ENCODE peak calls at places on chromosome 16, in seven cellular contexts. One of them, this sample, is unnamed.

GRCh38 chr16:19001788-19002187 is 18.1 kb downstream of the TMC7 start:
- DNase-seq in GM12865: no peak
- DNase-seq in foreskin fibroblast: peak; percentile 65
- DNase-seq in vagina: no peak
- DNase-seq in AG04450: no peak
- DNase-seq in endothelial cell of umbilical vein: no peak
- DNase-seq in breast epithelium: no peak
- DNase-seq in this sample: peak; percentile 91

GRCh38 chr16:50293994-50294855 is 27.9 kb downstream of the ADCY7 start:
- DNase-seq in foreskin fibroblast: no peak
- DNase-seq in breast epithelium: no peak
- DNase-seq in vagina: no peak
- DNase-seq in endothelial cell of umbilical vein: no peak
- DNase-seq in AG04450: no peak
- DNase-seq in GM12865: no peak
- DNase-seq in this sample: no peak

GRCh38 chr16:17397499-17397891 is 73.3 kb downstream of the XYLT1 start:
- DNase-seq in AG04450: no peak
- DNase-seq in breast epithelium: no peak
- DNase-seq in vagina: no peak
- DNase-seq in endothelial cell of umbilical vein: peak; percentile 79
- DNase-seq in foreskin fibroblast: peak; percentile 69
- DNase-seq in GM12865: no peak
- DNase-seq in this sample: no peak

GRCh38 chr16:65068151-65068740 is 53.6 kb downstream of the CDH11 start:
- DNase-seq in AG04450: no peak
- DNase-seq in vagina: no peak
- DNase-seq in foreskin fibroblast: peak; percentile 45
- DNase-seq in endothelial cell of umbilical vein: no peak
- DNase-seq in breast epithelium: no peak
- DNase-seq in GM12865: no peak
- DNase-seq in this sample: peak; percentile 69

GRCh38 chr16:66295761-66296546 is 70.5 kb upstream of the CDH5 start:
- DNase-seq in foreskin fibroblast: no peak
- DNase-seq in GM12865: no peak
- DNase-seq in vagina: peak; percentile 64
- DNase-seq in AG04450: no peak
- DNase-seq in endothelial cell of umbilical vein: no peak
- DNase-seq in breast epithelium: no peak
- DNase-seq in this sample: no peak

GRCh38 chr16:58411736-58412614 is 19.7 kb downstream of the GINS3 start:
- DNase-seq in GM12865: no peak
- DNase-seq in AG04450: no peak
- DNase-seq in breast epithelium: no peak
- DNase-seq in endothelial cell of umbilical vein: no peak
- DNase-seq in foreskin fibroblast: no peak
- DNase-seq in vagina: no peak
- DNase-seq in this sample: no peak

GRCh38 chr16:2936436-2937011 is 24.8 kb downstream of the FLYWCH1 start:
- DNase-seq in GM12865: no peak
- DNase-seq in vagina: no peak
- DNase-seq in AG04450: no peak
- DNase-seq in breast epithelium: no peak
- DNase-seq in foreskin fibroblast: no peak
- DNase-seq in endothelial cell of umbilical vein: no peak
- DNase-seq in this sample: no peak

GRCh38 chr16:31141489-31142108 is 6.1 kb upstream of the PRSS8 start:
- DNase-seq in AG04450: no peak
- DNase-seq in breast epithelium: peak; percentile 59
- DNase-seq in GM12865: no peak
- DNase-seq in foreskin fibroblast: no peak
- DNase-seq in vagina: no peak
- DNase-seq in endothelial cell of umbilical vein: no peak
- DNase-seq in this sample: peak; percentile 41

GRCh38 chr16:31201511-31202401 is 804 bp downstream of the PYCARD start:
- DNase-seq in foreskin fibroblast: no peak
- DNase-seq in AG04450: no peak
- DNase-seq in vagina: no peak
- DNase-seq in GM12865: peak; percentile 71
- DNase-seq in breast epithelium: no peak
- DNase-seq in endothelial cell of umbilical vein: no peak
- DNase-seq in this sample: no peak

GRCh38 chr16:19785081-19785480 is 67.0 kb downstream of the IQCK start:
- DNase-seq in foreskin fibroblast: no peak
- DNase-seq in breast epithelium: no peak
- DNase-seq in AG04450: no peak
- DNase-seq in vagina: no peak
- DNase-seq in GM12865: no peak
- DNase-seq in endothelial cell of umbilical vein: no peak
- DNase-seq in this sample: no peak

GRCh38 chr16:66020061-66020460 is 346.4 kb upstream of the CDH5 start:
- DNase-seq in foreskin fibroblast: no peak
- DNase-seq in AG04450: no peak
- DNase-seq in GM12865: peak; percentile 21
- DNase-seq in vagina: no peak
- DNase-seq in endothelial cell of umbilical vein: no peak
- DNase-seq in breast epithelium: no peak
- DNase-seq in this sample: no peak

GRCh38 chr16:57386381-57386951 is 14.2 kb downstream of the CX3CL1 start:
- DNase-seq in vagina: no peak
- DNase-seq in breast epithelium: no peak
- DNase-seq in foreskin fibroblast: no peak
- DNase-seq in AG04450: no peak
- DNase-seq in endothelial cell of umbilical vein: no peak
- DNase-seq in GM12865: no peak
- DNase-seq in this sample: peak; percentile 13

GRCh38 chr16:53924311-53924860 is 220.4 kb downstream of the FTO start:
- DNase-seq in GM12865: no peak
- DNase-seq in AG04450: no peak
- DNase-seq in vagina: no peak
- DNase-seq in endothelial cell of umbilical vein: no peak
- DNase-seq in breast epithelium: no peak
- DNase-seq in foreskin fibroblast: no peak
- DNase-seq in this sample: no peak

GRCh38 chr16:8511464-8511863 is 78.8 kb downstream of the TMEM114 start:
- DNase-seq in foreskin fibroblast: no peak
- DNase-seq in GM12865: no peak
- DNase-seq in vagina: no peak
- DNase-seq in breast epithelium: no peak
- DNase-seq in AG04450: no peak
- DNase-seq in endothelial cell of umbilical vein: no peak
- DNase-seq in this sample: no peak

GRCh38 chr16:57743458-57743857 is 7.9 kb downstream of the KATNB1 start:
- DNase-seq in GM12865: no peak
- DNase-seq in vagina: no peak
- DNase-seq in endothelial cell of umbilical vein: no peak
- DNase-seq in breast epithelium: no peak
- DNase-seq in foreskin fibroblast: no peak
- DNase-seq in AG04450: no peak
- DNase-seq in this sample: no peak

GRCh38 chr16:62149646-62150045 is 113.4 kb upstream of the CDH8 start:
- DNase-seq in breast epithelium: no peak
- DNase-seq in vagina: no peak
- DNase-seq in GM12865: no peak
- DNase-seq in foreskin fibroblast: no peak
- DNase-seq in endothelial cell of umbilical vein: no peak
- DNase-seq in AG04450: no peak
- DNase-seq in this sample: peak; percentile 24

GRCh38 chr16:13401631-13402030 is 500.2 kb downstream of the SHISA9 start:
- DNase-seq in breast epithelium: no peak
- DNase-seq in vagina: no peak
- DNase-seq in endothelial cell of umbilical vein: no peak
- DNase-seq in AG04450: no peak
- DNase-seq in GM12865: no peak
- DNase-seq in foreskin fibroblast: no peak
- DNase-seq in this sample: no peak

GRCh38 chr16:54847207-54847606 is 83.5 kb upstream of the IRX5 start:
- DNase-seq in breast epithelium: peak; percentile 76
- DNase-seq in vagina: no peak
- DNase-seq in endothelial cell of umbilical vein: no peak
- DNase-seq in AG04450: no peak
- DNase-seq in foreskin fibroblast: no peak
- DNase-seq in GM12865: no peak
- DNase-seq in this sample: no peak

GRCh38 chr16:1863681-1864460 is 8.1 kb downstream of the MEIOB start:
- DNase-seq in endothelial cell of umbilical vein: peak; percentile 51
- DNase-seq in foreskin fibroblast: no peak
- DNase-seq in breast epithelium: no peak
- DNase-seq in AG04450: no peak
- DNase-seq in GM12865: peak; percentile 42
- DNase-seq in vagina: no peak
- DNase-seq in this sample: peak; percentile 7
- TF ChIP-seq CTCF in endothelial cell of umbilical vein: peak; percentile 32
- TF ChIP-seq CTCF in foreskin fibroblast: peak; percentile 28
- TF ChIP-seq CTCF in breast epithelium: peak; percentile 59
- TF ChIP-seq CTCF in AG04450: peak; percentile 60
- TF ChIP-seq CTCF in GM12865: peak; percentile 45
- TF ChIP-seq CTCF in vagina: peak; percentile 59
- TF ChIP-seq CTCF in this sample: peak; percentile 40

DNA sequence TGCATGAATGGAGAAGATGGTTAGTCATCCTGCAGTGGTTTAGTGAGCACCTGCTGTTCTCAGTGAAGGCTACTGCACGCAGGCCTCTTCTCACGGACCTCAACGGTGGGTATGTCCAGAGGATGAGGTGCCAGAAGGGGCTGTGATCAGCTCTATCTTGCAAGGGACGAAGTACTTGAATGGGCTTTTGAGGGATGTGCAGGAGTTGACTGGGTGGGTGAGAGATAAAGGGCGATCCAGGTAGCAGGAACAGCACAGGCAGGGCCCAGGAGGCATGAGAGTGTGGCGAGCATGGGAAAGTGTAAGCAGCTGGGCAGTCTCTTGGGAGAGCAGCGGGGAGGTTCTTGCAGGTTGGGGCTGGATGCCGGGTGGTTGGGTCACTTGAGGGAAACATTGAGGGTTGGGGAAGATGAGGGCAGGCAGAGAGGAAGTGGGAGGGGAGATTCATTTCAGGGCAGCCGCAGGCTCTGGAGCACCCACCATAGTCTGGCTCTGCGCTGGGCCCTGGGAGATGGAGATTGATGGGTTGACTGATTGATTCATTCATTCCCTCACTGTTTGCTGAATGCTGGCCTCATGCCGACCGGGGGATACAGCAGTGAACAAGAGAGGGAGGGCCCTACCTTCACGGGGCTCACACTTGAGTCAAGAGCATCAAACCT is 115.1 kb upstream of the CIBAR2 start:
- DNase-seq in breast epithelium: no peak
- DNase-seq in endothelial cell of umbilical vein: no peak
- DNase-seq in GM12865: peak; percentile 96
- DNase-seq in vagina: no peak
- DNase-seq in foreskin fibroblast: no peak
- DNase-seq in AG04450: no peak
- DNase-seq in this sample: no peak
- H3K4me3 ChIP-seq in breast epithelium: no peak overlapping the region
- H3K4me3 ChIP-seq in endothelial cell of umbilical vein: no peak overlapping the region
- H3K4me3 ChIP-seq in GM12865: peak overlapping the region; percentile 55
- H3K4me3 ChIP-seq in vagina: no peak overlapping the region
- H3K4me3 ChIP-seq in foreskin fibroblast: no peak overlapping the region
- H3K4me3 ChIP-seq in AG04450: no peak overlapping the region
- H3K4me3 ChIP-seq in this sample: no peak overlapping the region

DNA sequence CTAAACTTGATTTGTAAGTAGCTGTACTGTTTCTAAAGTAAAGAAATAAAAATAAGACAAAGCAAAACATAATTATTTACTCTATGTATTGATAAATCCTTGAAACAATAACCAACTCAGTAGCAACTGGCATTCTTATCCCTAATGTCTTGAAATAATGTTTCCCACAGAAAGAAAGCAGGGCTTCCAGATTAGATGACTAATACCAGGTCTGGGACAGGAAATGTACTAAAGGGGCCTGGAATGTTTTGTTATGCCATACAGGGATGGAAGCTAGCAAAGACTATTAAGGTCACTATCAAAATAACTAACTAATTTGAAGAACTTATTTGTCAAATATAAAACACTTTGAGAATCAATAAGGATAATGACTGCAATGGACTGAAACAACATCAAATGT is 82.1 kb downstream of the CFDP1 start:
- DNase-seq in foreskin fibroblast: peak; percentile 68
- DNase-seq in endothelial cell of umbilical vein: peak; percentile 92
- DNase-seq in AG04450: no peak
- DNase-seq in GM12865: no peak
- DNase-seq in vagina: no peak
- DNase-seq in breast epithelium: no peak
- DNase-seq in this sample: no peak
- TF ChIP-seq CTCF in foreskin fibroblast: no peak
- TF ChIP-seq CTCF in endothelial cell of umbilical vein: no peak
- TF ChIP-seq CTCF in AG04450: no peak
- TF ChIP-seq CTCF in GM12865: no peak
- TF ChIP-seq CTCF in vagina: no peak
- TF ChIP-seq CTCF in breast epithelium: no peak
- TF ChIP-seq CTCF in this sample: no peak

GRCh38 chr16:70638814-70639792 is 7.3 kb upstream of the IL34 start:
- DNase-seq in endothelial cell of umbilical vein: no peak
- DNase-seq in foreskin fibroblast: peak; percentile 75
- DNase-seq in vagina: no peak
- DNase-seq in breast epithelium: no peak
- DNase-seq in GM12865: no peak
- DNase-seq in AG04450: peak; percentile 54
- DNase-seq in this sample: no peak
- H3K4me3 ChIP-seq in endothelial cell of umbilical vein: no peak overlapping the region
- H3K4me3 ChIP-seq in foreskin fibroblast: no peak overlapping the region
- H3K4me3 ChIP-seq in vagina: no peak overlapping the region
- H3K4me3 ChIP-seq in breast epithelium: no peak overlapping the region
- H3K4me3 ChIP-seq in GM12865: no peak overlapping the region
- H3K4me3 ChIP-seq in AG04450: no peak overlapping the region
- H3K4me3 ChIP-seq in this sample: no peak overlapping the region

GRCh38 chr16:1308977-1309885 is at the start of gene UBE2I:
- DNase-seq in endothelial cell of umbilical vein: peak; percentile 99
- DNase-seq in foreskin fibroblast: peak; percentile 97
- DNase-seq in breast epithelium: peak; percentile 96
- DNase-seq in vagina: no peak
- DNase-seq in GM12865: peak; percentile 99
- DNase-seq in AG04450: peak; percentile 94
- DNase-seq in this sample: peak; percentile 93
- TF ChIP-seq CTCF in endothelial cell of umbilical vein: no peak
- TF ChIP-seq CTCF in foreskin fibroblast: no peak
- TF ChIP-seq CTCF in breast epithelium: no peak
- TF ChIP-seq CTCF in vagina: no peak
- TF ChIP-seq CTCF in GM12865: no peak
- TF ChIP-seq CTCF in AG04450: no peak
- TF ChIP-seq CTCF in this sample: no peak

This sample was measured in AG09309.